ENCODE peak calls at places on chromosome 7, in seven cellular contexts. N is hepatocyte; U is M059J; C is NCI-H1105; Q is cardiac fibroblast; B is HEK293T; O is activated gamma-delta T cell treated with anti-CD3 and anti-CD28 coated beads, Interleukin-2, amount 50 U/mL, for 16 hours. S is an unnamed sample.

GRCh38 chr7:19421871-19422270 is 276.6 kb upstream of the FERD3L start:
- DNase-seq in B (no peak), U (no peak), Q (no peak), N (no peak), O (no peak), C (no peak), S (no peak)

GRCh38 chr7:105975770-105976428 is 12.8 kb downstream of the CDHR3 start:
- DNase-seq in U (peak; percentile 74), Q (peak; percentile 54), N (no peak), O (no peak), C (no peak), B (no peak), S (no peak)

GRCh38 chr7:143042159-143042820 is 9.9 kb upstream of the OR6V1 start:
- DNase-seq in O (no peak), B (no peak), Q (no peak), C (no peak), N (peak; percentile 16), U (no peak), S (no peak)

GRCh38 chr7:44307301-44307900 is 18.0 kb downstream of the CAMK2B start:
- DNase-seq in B (no peak), C (peak; percentile 54), O (no peak), Q (peak; percentile 82), N (no peak), U (peak; percentile 88), S (no peak)

GRCh38 chr7:43803865-43804264 is 45.4 kb downstream of the BLVRA start:
- DNase-seq in C (no peak), Q (no peak), N (no peak), B (no peak), O (no peak), U (no peak), S (no peak)

GRCh38 chr7:92826258-92827004 is 9.9 kb downstream of the CDK6 start:
- DNase-seq in O (no peak), C (no peak), B (no peak), U (no peak), Q (no peak), N (no peak), S (no peak)

GRCh38 chr7:129784783-129785456 is 167.8 kb downstream of the UBE2H start:
- DNase-seq in U (no peak), B (no peak), N (no peak), O (no peak), Q (no peak), C (no peak), S (peak; percentile 70)

GRCh38 chr7:27200761-27201230 is 905 bp upstream of the HOXA13 start:
- DNase-seq in N (no peak), U (no peak), O (no peak), C (no peak), Q (no peak), B (no peak), S (no peak)

GRCh38 chr7:70177166-70177565 is 578.9 kb downstream of the AUTS2 start:
- DNase-seq in U (peak; percentile 37), O (no peak), C (no peak), B (no peak), Q (no peak), N (no peak), S (no peak)

GRCh38 chr7:78301361-78301760 is 502.8 kb downstream of the PHTF2 start:
- DNase-seq in U (peak; percentile 46), N (no peak), Q (peak; percentile 5), O (no peak), C (no peak), B (no peak), S (no peak)

GRCh38 chr7:38840736-38841460 is 68.1 kb downstream of the VPS41 start:
- DNase-seq in B (no peak), N (no peak), U (peak; percentile 73), O (no peak), C (no peak), Q (peak; percentile 56), S (no peak)

GRCh38 chr7:80097756-80098155 is 36.9 kb upstream of the GNAI1 start:
- DNase-seq in O (no peak), U (no peak), N (no peak), C (no peak), Q (no peak), B (no peak), S (no peak)

GRCh38 chr7:295155-296154 is 5.5 kb downstream of the FOXL3 start:
- DNase-seq in U (no peak), O (no peak), N (no peak), B (no peak), C (no peak), Q (no peak), S (peak; percentile 44)

GRCh38 chr7:27640914-27641570 is 21.6 kb downstream of the HIBADH start:
- DNase-seq in U (peak; percentile 93), N (no peak), C (no peak), B (no peak), Q (peak; percentile 76), O (no peak), S (no peak)

GRCh38 chr7:23218196-23218595 is 28.4 kb upstream of the GPNMB start:
- DNase-seq in N (no peak), O (no peak), U (no peak), B (no peak), Q (no peak), C (no peak), S (no peak)

GRCh38 chr7:147432068-147432467 is 1158.5 kb upstream of the C7orf33 start:
- DNase-seq in O (no peak), C (no peak), Q (peak; percentile 61), U (no peak), N (peak; percentile 29), B (peak; percentile 18), S (no peak)

GRCh38 chr7:150385240-150385830 is 6.2 kb downstream of the ZNF775 start:
- DNase-seq in U (no peak), O (no peak), C (no peak), Q (no peak), N (no peak), B (no peak), S (peak; percentile 10)

GRCh38 chr7:148802101-148802493 is 82.0 kb downstream of the EZH2 start:
- DNase-seq in N (no peak), C (no peak), O (no peak), Q (no peak), U (no peak), B (no peak), S (no peak)

GRCh38 chr7:73382938-73383503 is 50.6 kb upstream of the FZD9 start:
- DNase-seq in B (no peak), C (no peak), N (no peak), U (no peak), O (no peak), Q (no peak), S (no peak)

GRCh38 chr7:95335093-95335492 is 10.8 kb upstream of the PON1 start:
- DNase-seq in B (no peak), Q (peak; percentile 51), U (peak; percentile 70), O (no peak), N (no peak), C (no peak), S (no peak)

GRCh38 chr7:26688936-26689506 is 175.4 kb downstream of the SKAP2 start:
- DNase-seq in U (no peak), C (no peak), Q (no peak), B (no peak), N (no peak), O (no peak), S (no peak)

GRCh38 chr7:50733552-50733951 is 49.1 kb downstream of the GRB10 start:
- DNase-seq in Q (peak; percentile 37), U (peak; percentile 75), B (no peak), C (no peak), O (no peak), N (peak; percentile 72), S (no peak)

GRCh38 chr7:99860281-99861127 is 16.3 kb downstream of the OR2AE1 start:
- DNase-seq in U (peak; percentile 92), C (no peak), B (no peak), O (no peak), N (peak; percentile 40), Q (peak; percentile 45), S (no peak)

GRCh38 chr7:130920122-130920521 is 186.1 kb upstream of the KLF14 start:
- DNase-seq in B (no peak), C (no peak), Q (no peak), O (no peak), N (no peak), U (no peak), S (no peak)

GRCh38 chr7:23468721-23469149 is 1.6 kb downstream of the IGF2BP3 start:
- DNase-seq in N (peak; percentile 46), U (no peak), C (no peak), B (no peak), O (no peak), Q (no peak), S (no peak)

GRCh38 chr7:17546206-17546998 is 247.9 kb downstream of the AHR start:
- DNase-seq in C (no peak), O (no peak), Q (peak; percentile 93), U (peak; percentile 85), B (no peak), N (no peak), S (no peak)

GRCh38 chr7:128881458-128882125 is 18.9 kb downstream of the ATP6V1F start:
- DNase-seq in U (no peak), N (no peak), O (no peak), C (no peak), Q (no peak), B (no peak), S (no peak)

GRCh38 chr7:85554294-85554877 is 367.5 kb upstream of the SEMA3D start:
- DNase-seq in N (peak; percentile 84), C (peak; percentile 32), B (peak; percentile 31), O (no peak), U (peak; percentile 50), Q (peak; percentile 85), S (no peak)

GRCh38 chr7:74059681-74060588 is 23.7 kb upstream of the LIMK1 start:
- DNase-seq in Q (no peak), O (no peak), C (peak; percentile 68), N (no peak), U (peak; percentile 89), B (no peak), S (no peak)

GRCh38 chr7:46545790-46546189 is 624.7 kb upstream of the IGFBP3 start:
- DNase-seq in U (peak; percentile 95), O (no peak), Q (peak; percentile 75), B (no peak), N (no peak), C (no peak), S (no peak)

GRCh38 chr7:23239253-23239652 is 7.3 kb upstream of the GPNMB start:
- DNase-seq in N (no peak), B (no peak), U (no peak), C (no peak), O (no peak), Q (no peak), S (no peak)

GRCh38 chr7:91995391-91995790 is 54.7 kb downstream of the AKAP9 start:
- DNase-seq in U (no peak), B (no peak), Q (no peak), C (no peak), O (no peak), N (no peak), S (no peak)

GRCh38 chr7:121394709-121395140 is 1.4 kb downstream of the FAM3C start:
- DNase-seq in N (peak; percentile 31), C (no peak), Q (peak; percentile 35), B (no peak), U (peak; percentile 41), O (no peak), S (no peak)

S was measured in CD14-positive monocyte.